ENCODE peak calls at places on chromosomes 2 and 18, in nine cellular contexts. One of them, this sample, is unnamed.

GRCh38 chr2:227782804-227783203 is 30.8 kb upstream of the CCL20 start:
- DNase-seq in Calu3: no peak
- DNase-seq in WTC11: no peak
- DNase-seq in Panc1: no peak
- DNase-seq in gastrocnemius medialis: no peak
- DNase-seq in neural progenitor cell: no peak
- DNase-seq in GM12865: peak
- DNase-seq in foreskin fibroblast: no peak
- DNase-seq in keratinocyte: no peak
- DNase-seq in this sample: no peak

GRCh38 chr18:452801-453200 is 47.7 kb downstream of the COLEC12 start:
- DNase-seq in Calu3: no peak
- DNase-seq in WTC11: no peak
- DNase-seq in Panc1: no peak
- DNase-seq in gastrocnemius medialis: no peak
- DNase-seq in neural progenitor cell: no peak
- DNase-seq in GM12865: no peak
- DNase-seq in foreskin fibroblast: no peak
- DNase-seq in keratinocyte: no peak
- DNase-seq in this sample: no peak

GRCh38 chr2:236665130-236665529 is 95.5 kb downstream of the ACKR3 start:
- DNase-seq in Calu3: no peak
- DNase-seq in WTC11: no peak
- DNase-seq in Panc1: no peak
- DNase-seq in gastrocnemius medialis: no peak
- DNase-seq in neural progenitor cell: no peak
- DNase-seq in GM12865: no peak
- DNase-seq in foreskin fibroblast: no peak
- DNase-seq in keratinocyte: no peak
- DNase-seq in this sample: no peak

GRCh38 chr18:54777118-54777791 is 51.0 kb upstream of the RAB27B start:
- DNase-seq in Calu3: no peak
- DNase-seq in WTC11: no peak
- DNase-seq in Panc1: no peak
- DNase-seq in gastrocnemius medialis: no peak
- DNase-seq in neural progenitor cell: no peak
- DNase-seq in GM12865: no peak
- DNase-seq in foreskin fibroblast: no peak
- DNase-seq in keratinocyte: no peak
- DNase-seq in this sample: no peak

GRCh38 chr2:23624915-23625314 is 239.9 kb downstream of the KLHL29 start:
- DNase-seq in Calu3: no peak
- DNase-seq in WTC11: no peak
- DNase-seq in Panc1: no peak
- DNase-seq in gastrocnemius medialis: peak
- DNase-seq in neural progenitor cell: no peak
- DNase-seq in GM12865: no peak
- DNase-seq in foreskin fibroblast: no peak
- DNase-seq in keratinocyte: no peak
- DNase-seq in this sample: no peak

GRCh38 chr2:134900151-134900550 is 18.5 kb upstream of the CCNT2 start:
- DNase-seq in Calu3: no peak
- DNase-seq in WTC11: no peak
- DNase-seq in Panc1: no peak
- DNase-seq in gastrocnemius medialis: no peak
- DNase-seq in neural progenitor cell: no peak
- DNase-seq in GM12865: no peak
- DNase-seq in foreskin fibroblast: peak
- DNase-seq in keratinocyte: no peak
- DNase-seq in this sample: no peak

GRCh38 chr2:191376981-191377629 is 131.9 kb downstream of the MYO1B start:
- DNase-seq in Calu3: peak
- DNase-seq in WTC11: no peak
- DNase-seq in Panc1: peak
- DNase-seq in gastrocnemius medialis: peak
- DNase-seq in neural progenitor cell: no peak
- DNase-seq in GM12865: peak
- DNase-seq in foreskin fibroblast: peak
- DNase-seq in keratinocyte: peak
- DNase-seq in this sample: no peak

GRCh38 chr2:37637122-37637875 is 34.1 kb downstream of the CDC42EP3 start:
- DNase-seq in Calu3: no peak
- DNase-seq in WTC11: no peak
- DNase-seq in Panc1: no peak
- DNase-seq in gastrocnemius medialis: no peak
- DNase-seq in neural progenitor cell: no peak
- DNase-seq in GM12865: no peak
- DNase-seq in foreskin fibroblast: peak
- DNase-seq in keratinocyte: no peak
- DNase-seq in this sample: no peak

GRCh38 chr18:10912790-10913560 is 236.4 kb downstream of the PIEZO2 start:
- DNase-seq in Calu3: peak
- DNase-seq in WTC11: no peak
- DNase-seq in Panc1: no peak
- DNase-seq in gastrocnemius medialis: no peak
- DNase-seq in neural progenitor cell: no peak
- DNase-seq in GM12865: no peak
- DNase-seq in foreskin fibroblast: peak
- DNase-seq in keratinocyte: no peak
- DNase-seq in this sample: no peak

GRCh38 chr2:127968610-127969339 is 59.1 kb downstream of the SAP130 start:
- DNase-seq in Calu3: no peak
- DNase-seq in WTC11: no peak
- DNase-seq in Panc1: no peak
- DNase-seq in gastrocnemius medialis: peak
- DNase-seq in neural progenitor cell: no peak
- DNase-seq in GM12865: no peak
- DNase-seq in foreskin fibroblast: no peak
- DNase-seq in keratinocyte: no peak
- DNase-seq in this sample: no peak

GRCh38 chr2:39697480-39697879 is 31.8 kb downstream of the TMEM178A start:
- DNase-seq in Calu3: no peak
- DNase-seq in WTC11: no peak
- DNase-seq in Panc1: no peak
- DNase-seq in gastrocnemius medialis: no peak
- DNase-seq in neural progenitor cell: no peak
- DNase-seq in GM12865: no peak
- DNase-seq in foreskin fibroblast: no peak
- DNase-seq in keratinocyte: no peak
- DNase-seq in this sample: no peak

GRCh38 chr2:95278051-95278471 is 3.8 kb downstream of the PROM2 start:
- DNase-seq in Calu3: no peak
- DNase-seq in WTC11: no peak
- DNase-seq in Panc1: no peak
- DNase-seq in gastrocnemius medialis: no peak
- DNase-seq in neural progenitor cell: no peak
- DNase-seq in GM12865: no peak
- DNase-seq in foreskin fibroblast: peak
- DNase-seq in keratinocyte: no peak
- DNase-seq in this sample: no peak

GRCh38 chr2:2646312-2647051 is 315.4 kb upstream of the MYT1L start:
- DNase-seq in Calu3: no peak
- DNase-seq in WTC11: no peak
- DNase-seq in Panc1: no peak
- DNase-seq in gastrocnemius medialis: no peak
- DNase-seq in neural progenitor cell: peak
- DNase-seq in GM12865: no peak
- DNase-seq in foreskin fibroblast: no peak
- DNase-seq in keratinocyte: peak
- DNase-seq in this sample: peak

GRCh38 chr2:142218471-142218870 is 87.7 kb upstream of the LRP1B start:
- DNase-seq in Calu3: no peak
- DNase-seq in WTC11: no peak
- DNase-seq in Panc1: no peak
- DNase-seq in gastrocnemius medialis: no peak
- DNase-seq in neural progenitor cell: no peak
- DNase-seq in GM12865: no peak
- DNase-seq in foreskin fibroblast: peak
- DNase-seq in keratinocyte: peak
- DNase-seq in this sample: no peak

GRCh38 chr18:36284671-36285295 is 12.7 kb upstream of the FHOD3 start:
- DNase-seq in Calu3: peak
- DNase-seq in WTC11: peak
- DNase-seq in Panc1: peak
- DNase-seq in gastrocnemius medialis: no peak
- DNase-seq in neural progenitor cell: peak
- DNase-seq in GM12865: peak
- DNase-seq in foreskin fibroblast: peak
- DNase-seq in keratinocyte: no peak
- DNase-seq in this sample: peak

GRCh38 chr18:59272971-59273935 is at the start of gene RAX:
- DNase-seq in Calu3: no peak
- DNase-seq in WTC11: peak
- DNase-seq in Panc1: no peak
- DNase-seq in gastrocnemius medialis: no peak
- DNase-seq in neural progenitor cell: peak
- DNase-seq in GM12865: no peak
- DNase-seq in foreskin fibroblast: peak
- DNase-seq in keratinocyte: no peak
- DNase-seq in this sample: peak

GRCh38 chr18:79862562-79862961 is 64.8 kb downstream of the KCNG2 start:
- DNase-seq in Calu3: no peak
- DNase-seq in WTC11: no peak
- DNase-seq in Panc1: no peak
- DNase-seq in gastrocnemius medialis: no peak
- DNase-seq in neural progenitor cell: no peak
- DNase-seq in GM12865: no peak
- DNase-seq in foreskin fibroblast: no peak
- DNase-seq in keratinocyte: no peak
- DNase-seq in this sample: no peak

GRCh38 chr2:223598994-223599645 is 3.0 kb downstream of the SCG2 start:
- DNase-seq in Calu3: no peak
- DNase-seq in WTC11: no peak
- DNase-seq in Panc1: no peak
- DNase-seq in gastrocnemius medialis: no peak
- DNase-seq in neural progenitor cell: no peak
- DNase-seq in GM12865: no peak
- DNase-seq in foreskin fibroblast: peak
- DNase-seq in keratinocyte: no peak
- DNase-seq in this sample: no peak

DNA sequence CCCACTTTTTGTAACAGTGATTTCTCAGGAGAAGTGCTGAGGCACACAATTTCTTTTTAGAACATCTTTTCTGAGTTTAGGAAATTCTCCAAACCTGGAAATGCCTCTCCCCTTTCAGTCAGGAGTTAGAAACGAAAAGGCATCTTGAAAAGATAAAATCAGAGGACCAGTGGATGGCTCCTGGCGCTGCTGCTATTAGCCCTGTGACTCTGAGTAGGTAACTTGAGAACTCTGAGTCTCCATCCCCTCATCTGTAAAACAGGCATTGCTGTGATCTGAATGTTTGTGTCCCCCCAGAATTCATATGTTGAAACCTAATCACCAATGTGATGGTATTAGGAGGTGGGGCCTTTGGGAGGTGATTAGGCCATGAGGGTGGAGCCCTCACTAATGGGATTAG is 50.2 kb downstream of the EHD3 start:
- DNase-seq in Calu3: no peak
- DNase-seq in WTC11: no peak
- DNase-seq in Panc1: no peak
- DNase-seq in gastrocnemius medialis: no peak
- DNase-seq in neural progenitor cell: no peak
- DNase-seq in GM12865: no peak
- DNase-seq in foreskin fibroblast: no peak
- DNase-seq in keratinocyte: no peak
- DNase-seq in this sample: no peak
- TF ChIP-seq CTCF in Calu3: no peak
- TF ChIP-seq CTCF in WTC11: no peak
- TF ChIP-seq CTCF in Panc1: no peak
- TF ChIP-seq CTCF in gastrocnemius medialis: no peak
- TF ChIP-seq CTCF in neural progenitor cell: no peak
- TF ChIP-seq CTCF in GM12865: no peak
- TF ChIP-seq CTCF in foreskin fibroblast: no peak
- TF ChIP-seq CTCF in keratinocyte: no peak
- TF ChIP-seq CTCF in this sample: no peak

GRCh38 chr2:33034784-33035183 is 88.0 kb downstream of the LTBP1 start:
- DNase-seq in Calu3: no peak
- DNase-seq in WTC11: no peak
- DNase-seq in Panc1: no peak
- DNase-seq in gastrocnemius medialis: no peak
- DNase-seq in neural progenitor cell: no peak
- DNase-seq in GM12865: no peak
- DNase-seq in foreskin fibroblast: peak
- DNase-seq in keratinocyte: no peak
- DNase-seq in this sample: no peak
- TF ChIP-seq CTCF in Calu3: peak
- TF ChIP-seq CTCF in WTC11: no peak
- TF ChIP-seq CTCF in Panc1: peak
- TF ChIP-seq CTCF in gastrocnemius medialis: peak
- TF ChIP-seq CTCF in neural progenitor cell: peak
- TF ChIP-seq CTCF in GM12865: no peak
- TF ChIP-seq CTCF in foreskin fibroblast: peak
- TF ChIP-seq CTCF in keratinocyte: peak
- TF ChIP-seq CTCF in this sample: peak

DNA sequence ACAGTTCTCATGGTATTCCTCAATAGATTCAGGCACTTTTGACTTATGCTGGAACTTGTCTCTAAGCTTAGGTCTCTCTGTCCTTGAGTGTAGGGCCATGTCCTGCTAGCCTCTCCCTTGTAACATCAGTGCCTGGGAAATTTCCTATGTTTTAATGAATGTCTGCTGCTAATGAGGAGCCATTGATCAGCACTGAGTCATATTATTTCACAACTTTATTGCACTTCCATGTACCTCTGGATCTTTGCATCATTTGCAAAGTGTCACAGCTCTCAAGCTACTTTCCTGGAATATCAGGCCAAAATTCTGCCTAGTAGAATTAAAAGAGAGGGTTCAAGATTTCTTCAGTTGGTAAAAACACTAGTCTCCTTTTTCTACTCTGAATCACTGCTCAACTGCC is 102.5 kb downstream of the GAREM1 start:
- DNase-seq in Calu3: no peak
- DNase-seq in WTC11: no peak
- DNase-seq in Panc1: no peak
- DNase-seq in gastrocnemius medialis: no peak
- DNase-seq in neural progenitor cell: no peak
- DNase-seq in GM12865: no peak
- DNase-seq in foreskin fibroblast: peak
- DNase-seq in keratinocyte: no peak
- DNase-seq in this sample: no peak
- TF ChIP-seq CTCF in Calu3: no peak
- TF ChIP-seq CTCF in WTC11: no peak
- TF ChIP-seq CTCF in Panc1: no peak
- TF ChIP-seq CTCF in gastrocnemius medialis: no peak
- TF ChIP-seq CTCF in neural progenitor cell: no peak
- TF ChIP-seq CTCF in GM12865: no peak
- TF ChIP-seq CTCF in foreskin fibroblast: no peak
- TF ChIP-seq CTCF in keratinocyte: no peak
- TF ChIP-seq CTCF in this sample: no peak

DNA sequence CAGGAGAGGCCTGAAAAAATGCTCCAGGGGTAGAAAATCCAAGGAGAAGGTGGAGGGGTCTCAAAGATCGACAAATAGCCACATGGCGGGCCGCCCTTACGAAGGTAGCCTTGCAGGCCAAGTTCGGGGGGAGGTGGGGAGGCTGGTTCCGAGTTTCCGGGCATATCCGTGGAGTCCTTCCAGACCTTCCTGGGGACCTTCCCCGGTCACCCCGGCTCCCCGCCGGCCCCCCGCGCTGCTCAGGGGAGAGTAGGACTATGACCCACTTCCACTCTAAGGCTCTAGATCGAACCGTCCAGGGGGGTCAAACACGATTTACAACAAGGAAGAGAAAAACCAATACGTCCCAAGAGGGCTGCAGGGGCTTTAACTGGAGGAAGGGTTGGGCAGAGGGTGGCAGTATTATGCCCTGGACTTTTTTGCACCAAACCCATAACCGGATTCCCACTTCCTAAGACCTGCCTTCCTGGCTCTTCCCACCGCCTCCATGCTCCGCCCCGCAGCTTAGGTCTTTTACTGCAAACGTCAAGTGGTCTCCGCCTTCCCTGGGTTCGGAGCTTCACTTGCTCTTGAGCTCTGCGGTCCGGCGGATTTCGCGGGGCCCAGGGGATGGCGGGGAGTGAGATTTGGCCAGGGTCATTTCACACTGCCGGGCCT is 789 bp upstream of the LYPD6 start:
- DNase-seq in Calu3: peak
- DNase-seq in WTC11: peak
- DNase-seq in Panc1: no peak
- DNase-seq in gastrocnemius medialis: no peak
- DNase-seq in neural progenitor cell: peak
- DNase-seq in GM12865: peak
- DNase-seq in foreskin fibroblast: peak
- DNase-seq in keratinocyte: peak
- DNase-seq in this sample: peak
- TF ChIP-seq CTCF in Calu3: no peak
- TF ChIP-seq CTCF in WTC11: no peak
- TF ChIP-seq CTCF in Panc1: no peak
- TF ChIP-seq CTCF in gastrocnemius medialis: no peak
- TF ChIP-seq CTCF in neural progenitor cell: no peak
- TF ChIP-seq CTCF in GM12865: no peak
- TF ChIP-seq CTCF in foreskin fibroblast: no peak
- TF ChIP-seq CTCF in keratinocyte: no peak
- TF ChIP-seq CTCF in this sample: no peak